ENCODE peak calls at places on chromosomes 11 and 22, in eight cellular contexts. C is nucleus accumbens; K is Caco-2; L is activated CD4-positive, alpha-beta T cell treated with anti-CD3 and anti-CD28 coated beads for 36 hours; B is neuronal stem cell; A is cardiac fibroblast; I is prostate gland; O is NCI-H748 treated with DMSO at 0.1 percent for 48 hours. G is an unnamed sample.
A peak's percentile ranks its signal among the peaks of the same experiment; 100 is the strongest.

GRCh38 chr11:92376146-92376599 is 151.6 kb downstream of the FAT3 start:
- DNase-seq in C (no peak), B (no peak), K (no peak), I (no peak), O (peak; percentile 53), L (no peak), A (no peak), G (no peak)

GRCh38 chr11:69641681-69642548 is 959 bp downstream of the CCND1 start:
- DNase-seq in I (no peak), O (no peak), C (no peak), L (peak; percentile 13), B (no peak), K (peak; percentile 30), A (peak; percentile 43), G (no peak)

GRCh38 chr22:35454416-35455054 is 54.6 kb downstream of the MCM5 start:
- DNase-seq in O (no peak), B (no peak), C (no peak), I (no peak), L (no peak), A (no peak), K (no peak), G (no peak)

GRCh38 chr11:77122576-77123212 is 5.4 kb upstream of the MYO7A start:
- DNase-seq in L (no peak), C (no peak), B (no peak), I (no peak), K (no peak), A (no peak), O (no peak), G (no peak)

GRCh38 chr11:35160248-35160820 is 21.4 kb downstream of the CD44 start:
- DNase-seq in C (no peak), L (no peak), K (no peak), O (no peak), B (no peak), I (no peak), A (no peak), G (no peak)

GRCh38 chr11:47786373-47786772 is 19.2 kb upstream of the FNBP4 start:
- DNase-seq in B (no peak), O (no peak), L (no peak), A (peak; percentile 75), C (no peak), I (no peak), K (no peak), G (no peak)

GRCh38 chr22:24503851-24504170 is 8.7 kb downstream of the UPB1 start:
- DNase-seq in A (no peak), I (no peak), O (no peak), K (no peak), L (no peak), B (no peak), C (no peak), G (no peak)

GRCh38 chr11:10211470-10211869 is 82.5 kb downstream of the SBF2 start:
- DNase-seq in L (no peak), C (no peak), A (no peak), I (no peak), K (no peak), O (no peak), B (no peak), G (no peak)

GRCh38 chr22:46579751-46580449 is 40.3 kb upstream of the GRAMD4 start:
- DNase-seq in K (no peak), B (no peak), I (no peak), A (no peak), L (no peak), O (no peak), C (no peak), G (no peak)

GRCh38 chr11:132982769-132983168 is 549.5 kb downstream of the OPCML start:
- DNase-seq in K (no peak), L (no peak), A (no peak), B (no peak), O (no peak), C (no peak), I (no peak), G (no peak)

GRCh38 chr22:30266445-30267381 is at the start of gene OSM:
- DNase-seq in O (no peak), L (peak; percentile 86), C (peak; percentile 19), K (no peak), B (no peak), I (no peak), A (no peak), G (no peak)

GRCh38 chr11:123405123-123405592 is 24.9 kb upstream of the GRAMD1B start:
- DNase-seq in O (no peak), A (peak; percentile 66), L (no peak), K (no peak), C (no peak), B (no peak), I (no peak), G (no peak)

GRCh38 chr22:40409613-40410113 is 39.3 kb downstream of the SGSM3 start:
- DNase-seq in L (no peak), B (no peak), O (no peak), K (no peak), A (no peak), C (no peak), I (no peak), G (no peak)

GRCh38 chr22:38870791-38871359 is 1.1 kb downstream of the CBX6 start:
- DNase-seq in A (no peak), I (no peak), K (no peak), O (no peak), L (no peak), C (no peak), B (no peak), G (no peak)

GRCh38 chr11:84564180-84564866 is 1062.8 kb downstream of the DLG2 start:
- DNase-seq in L (peak; percentile 54), K (peak; percentile 83), A (peak; percentile 62), B (peak; percentile 35), C (no peak), I (no peak), O (no peak), G (peak; percentile 51)

GRCh38 chr11:6607190-6607635 is 3.6 kb downstream of the ILK start:
- DNase-seq in C (no peak), I (no peak), O (no peak), B (no peak), K (no peak), L (no peak), A (no peak), G (no peak)

GRCh38 chr11:38593649-38594048 is 1995.6 kb upstream of the RAG2 start:
- DNase-seq in L (no peak), O (no peak), B (no peak), A (peak; percentile 1), C (no peak), I (no peak), K (no peak), G (no peak)

GRCh38 chr11:34522188-34522587 is 8.6 kb upstream of the ELF5 start:
- DNase-seq in I (no peak), B (no peak), C (no peak), K (no peak), L (no peak), A (no peak), O (no peak), G (no peak)

GRCh38 chr11:119051440-119052162 is 5.4 kb downstream of the HYOU1 start:
- DNase-seq in I (no peak), B (no peak), A (no peak), K (no peak), C (no peak), L (peak; percentile 51), O (no peak), G (no peak)

GRCh38 chr11:7060828-7061227 is 28.0 kb upstream of the RBMXL2 start:
- DNase-seq in B (no peak), K (no peak), C (no peak), A (peak; percentile 49), L (no peak), I (no peak), O (no peak), G (no peak)

GRCh38 chr11:109362059-109362458 is 59.9 kb upstream of the C11orf87 start:
- DNase-seq in C (no peak), O (no peak), A (no peak), B (no peak), K (no peak), I (no peak), L (no peak), G (no peak)

GRCh38 chr11:14454861-14455632 is 44.6 kb downstream of the COPB1 start:
- DNase-seq in L (no peak), O (no peak), C (no peak), B (peak; percentile 1), I (no peak), A (peak; percentile 59), K (no peak), G (no peak)

GRCh38 chr22:49869855-49870712 is 16.4 kb downstream of the ZBED4 start:
- DNase-seq in O (no peak), C (no peak), L (no peak), B (no peak), K (no peak), I (no peak), A (no peak), G (no peak)

GRCh38 chr11:77299528-77299993 is 1.9 kb downstream of the GDPD4 start:
- DNase-seq in C (no peak), L (no peak), K (no peak), A (no peak), I (no peak), B (no peak), O (no peak), G (no peak)

GRCh38 chr22:20583471-20583922 is 76.1 kb downstream of the MED15 start:
- DNase-seq in O (no peak), I (no peak), C (no peak), L (no peak), B (no peak), K (no peak), A (no peak), G (no peak)